ENCODE peak calls at places on chromosomes 6 and 20, in five cellular contexts. A, K, C, F and I are unnamed samples.

GRCh38 chr6:131694832-131695426 is 6.3 kb downstream of the OR2A4 start:
- DNase-seq in A (peak), K (peak), C (peak), F (peak), I (peak)

GRCh38 chr6:53530346-53530745 is 14.6 kb downstream of the GCLC start:
- DNase-seq in A (no peak), K (no peak), C (no peak), F (no peak), I (no peak)

GRCh38 chr6:21664263-21665081 is 70.9 kb downstream of the SOX4 start:
- DNase-seq in A (no peak), K (no peak), C (peak), F (peak), I (no peak)

GRCh38 chr20:51420111-51420510 is 122.4 kb downstream of the NFATC2 start:
- DNase-seq in A (no peak), K (no peak), C (no peak), F (no peak), I (no peak)

GRCh38 chr6:37501632-37502466 is 2.2 kb upstream of the CCDC167 start:
- DNase-seq in A (no peak), K (no peak), C (no peak), F (no peak), I (no peak)

GRCh38 chr6:25987845-25988244 is 25.2 kb downstream of the TRIM38 start:
- DNase-seq in A (no peak), K (no peak), C (peak), F (no peak), I (no peak)

GRCh38 chr20:48718914-48719578 is 108.8 kb downstream of the PREX1 start:
- DNase-seq in A (no peak), K (no peak), C (no peak), F (no peak), I (no peak)

GRCh38 chr20:21509597-21510331 is 4.1 kb downstream of the NKX2-2 start:
- DNase-seq in A (no peak), K (no peak), C (peak), F (no peak), I (no peak)

GRCh38 chr20:41064377-41064776 is 35.8 kb downstream of the TOP1 start:
- DNase-seq in A (no peak), K (no peak), C (no peak), F (no peak), I (no peak)

GRCh38 chr20:44167736-44168135 is 19.3 kb downstream of the JPH2 start:
- DNase-seq in A (no peak), K (no peak), C (no peak), F (no peak), I (no peak)

GRCh38 chr6:151376440-151376839 is 14.9 kb downstream of the ZBTB2 start:
- DNase-seq in A (no peak), K (no peak), C (no peak), F (no peak), I (no peak)

GRCh38 chr20:35093245-35093884 is 758 bp upstream of the TRPC4AP start:
- DNase-seq in A (peak), K (no peak), C (no peak), F (no peak), I (no peak)

DNA sequence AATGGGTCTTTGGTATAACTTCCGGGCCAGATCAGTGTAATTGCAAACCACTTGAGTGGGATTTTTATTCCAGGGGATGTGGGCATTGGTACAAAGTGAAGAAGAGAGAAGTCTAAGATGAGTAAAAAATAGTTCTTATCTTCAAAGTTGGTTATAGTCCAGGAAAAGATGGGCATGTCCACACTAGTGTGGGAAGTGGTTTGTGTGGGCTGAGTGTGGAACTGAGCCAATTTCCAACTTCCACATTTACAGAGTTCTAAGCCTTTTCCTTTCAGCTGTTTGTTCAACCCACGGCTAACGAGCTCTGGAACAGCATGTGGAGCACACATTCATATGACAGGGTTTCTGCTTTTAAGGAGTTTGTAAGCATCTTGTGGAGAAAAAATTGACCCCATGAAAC is 72.3 kb upstream of the IFNGR1 start:
- DNase-seq in A (no peak), K (no peak), C (no peak), F (no peak), I (no peak)
- TF ChIP-seq JUND in A (no peak), K (no peak), C (no peak), F (no peak), I (no peak)

GRCh38 chr20:17654649-17655285 is 27.3 kb downstream of the RRBP1 start:
- DNase-seq in A (peak), K (no peak), C (peak), F (no peak), I (peak)
- TF ChIP-seq JUND in A (no peak), K (no peak), C (no peak), F (no peak), I (no peak)

DNA sequence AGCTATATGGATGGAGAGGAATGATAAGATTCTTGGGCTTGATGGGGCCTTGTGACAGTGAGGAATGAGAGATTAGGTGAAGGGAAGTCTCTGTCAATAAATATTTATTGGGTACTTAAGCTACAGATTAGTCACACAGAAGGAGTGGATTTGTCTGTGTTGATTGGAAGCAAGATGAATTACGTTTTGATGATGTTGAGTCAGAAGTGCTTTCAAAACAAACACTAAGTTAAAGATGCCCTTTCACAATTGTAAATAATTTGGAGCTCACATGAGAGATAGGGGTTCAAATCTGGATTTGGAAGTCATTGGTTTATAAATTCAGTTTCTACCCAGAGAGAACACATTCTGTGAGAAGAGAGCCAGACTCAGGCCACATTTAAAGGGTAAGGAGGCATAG is 834.2 kb downstream of the KIF16B start:
- DNase-seq in A (no peak), K (no peak), C (no peak), F (no peak), I (no peak)
- TF ChIP-seq JUND in A (no peak), K (no peak), C (no peak), F (no peak), I (no peak)

GRCh38 chr20:4014031-4014474 is 1.3 kb downstream of the RNF24 start:
- DNase-seq in A (peak), K (peak), C (no peak), F (peak), I (peak)

GRCh38 chr20:4018015-4018748 is 2.8 kb upstream of the RNF24 start:
- DNase-seq in A (no peak), K (no peak), C (no peak), F (peak), I (no peak)

GRCh38 chr20:4017051-4017702 is 1.8 kb upstream of the RNF24 start:
- DNase-seq in A (no peak), K (no peak), C (no peak), F (no peak), I (no peak)

GRCh38 chr20:4013041-4013440 is 2.3 kb downstream of the RNF24 start:
- DNase-seq in A (no peak), K (no peak), C (no peak), F (no peak), I (no peak)

GRCh38 chr20:4016349-4017050 is 1.1 kb upstream of the RNF24 start:
- DNase-seq in A (no peak), K (no peak), C (no peak), F (no peak), I (no peak)
- TF ChIP-seq JUND in A (no peak), K (no peak), C (no peak), F (no peak), I (no peak)